ENCODE peak calls at places on chromosomes 7 and 10, in four cellular contexts. One of them, this sample, is unnamed.

GRCh38 chr7:137337902-137338301 is 5.6 kb downstream of the PTN start:
- DNase-seq in fibroblast of pulmonary artery: no peak
- DNase-seq in heart left ventricle: no peak
- DNase-seq in cardiac muscle cell: no peak
- DNase-seq in this sample: no peak

GRCh38 chr10:33675235-33675634 is 340.8 kb upstream of the NRP1 start:
- DNase-seq in fibroblast of pulmonary artery: peak
- DNase-seq in heart left ventricle: no peak
- DNase-seq in cardiac muscle cell: peak
- DNase-seq in this sample: no peak

GRCh38 chr10:45421231-45422097 is 47.4 kb downstream of the ALOX5 start:
- DNase-seq in fibroblast of pulmonary artery: no peak
- DNase-seq in cardiac muscle cell: no peak
- DNase-seq in heart left ventricle: no peak
- DNase-seq in this sample: no peak

GRCh38 chr7:93015193-93016084 is 102.3 kb downstream of the SAMD9 start:
- DNase-seq in heart left ventricle: no peak
- DNase-seq in cardiac muscle cell: peak
- DNase-seq in fibroblast of pulmonary artery: peak
- DNase-seq in this sample: no peak

GRCh38 chr10:7788640-7789335 is 811 bp downstream of the ATP5F1C start:
- DNase-seq in fibroblast of pulmonary artery: peak
- DNase-seq in cardiac muscle cell: peak
- DNase-seq in heart left ventricle: peak
- DNase-seq in this sample: no peak

GRCh38 chr7:158157460-158157859 is 430.2 kb downstream of the PTPRN2 start:
- DNase-seq in fibroblast of pulmonary artery: no peak
- DNase-seq in heart left ventricle: no peak
- DNase-seq in cardiac muscle cell: no peak
- DNase-seq in this sample: no peak

GRCh38 chr10:100814751-100815474 is 69.5 kb downstream of the PAX2 start:
- DNase-seq in heart left ventricle: no peak
- DNase-seq in fibroblast of pulmonary artery: no peak
- DNase-seq in cardiac muscle cell: no peak
- DNase-seq in this sample: no peak

GRCh38 chr10:74593470-74593869 is 232.9 kb upstream of the KAT6B start:
- DNase-seq in heart left ventricle: no peak
- DNase-seq in fibroblast of pulmonary artery: peak
- DNase-seq in cardiac muscle cell: peak
- DNase-seq in this sample: no peak

GRCh38 chr7:31938650-31939049 is 131.6 kb downstream of the PDE1C start:
- DNase-seq in cardiac muscle cell: no peak
- DNase-seq in heart left ventricle: no peak
- DNase-seq in fibroblast of pulmonary artery: no peak
- DNase-seq in this sample: no peak

GRCh38 chr7:112930787-112931186 is 140.6 kb upstream of the TMEM168 start:
- DNase-seq in heart left ventricle: no peak
- DNase-seq in fibroblast of pulmonary artery: peak
- DNase-seq in cardiac muscle cell: peak
- DNase-seq in this sample: no peak

GRCh38 chr10:78531088-78531487 is 497.4 kb downstream of the RPS24 start:
- DNase-seq in heart left ventricle: no peak
- DNase-seq in fibroblast of pulmonary artery: no peak
- DNase-seq in cardiac muscle cell: no peak
- DNase-seq in this sample: no peak

GRCh38 chr7:149109969-149110368 is 16.2 kb downstream of the ZNF425 start:
- DNase-seq in heart left ventricle: no peak
- DNase-seq in fibroblast of pulmonary artery: no peak
- DNase-seq in cardiac muscle cell: peak
- DNase-seq in this sample: no peak

GRCh38 chr7:16839646-16840045 is 34.8 kb upstream of the AGR2 start:
- DNase-seq in fibroblast of pulmonary artery: no peak
- DNase-seq in heart left ventricle: no peak
- DNase-seq in cardiac muscle cell: no peak
- DNase-seq in this sample: no peak

GRCh38 chr7:2432910-2433712 is 29.7 kb downstream of the CHST12 start:
- DNase-seq in heart left ventricle: no peak
- DNase-seq in fibroblast of pulmonary artery: no peak
- DNase-seq in cardiac muscle cell: no peak
- DNase-seq in this sample: no peak

GRCh38 chr7:81857385-81857784 is 87.5 kb upstream of the HGF start:
- DNase-seq in fibroblast of pulmonary artery: peak
- DNase-seq in cardiac muscle cell: peak
- DNase-seq in heart left ventricle: no peak
- DNase-seq in this sample: no peak

GRCh38 chr10:130816116-130816901 is 495.2 kb downstream of the TCERG1L start:
- DNase-seq in fibroblast of pulmonary artery: no peak
- DNase-seq in heart left ventricle: no peak
- DNase-seq in cardiac muscle cell: no peak
- DNase-seq in this sample: no peak

GRCh38 chr10:80260295-80261243 is 28.9 kb downstream of the MAT1A start:
- DNase-seq in heart left ventricle: no peak
- DNase-seq in cardiac muscle cell: peak
- DNase-seq in fibroblast of pulmonary artery: peak
- DNase-seq in this sample: no peak

GRCh38 chr10:110162749-110163148 is 44.7 kb upstream of the MXI1 start:
- DNase-seq in cardiac muscle cell: no peak
- DNase-seq in fibroblast of pulmonary artery: no peak
- DNase-seq in heart left ventricle: no peak
- DNase-seq in this sample: no peak

GRCh38 chr10:75632750-75633462 is 201.5 kb downstream of the LRMDA start:
- DNase-seq in fibroblast of pulmonary artery: no peak
- DNase-seq in heart left ventricle: peak
- DNase-seq in cardiac muscle cell: peak
- DNase-seq in this sample: no peak

GRCh38 chr10:92916433-92916832 is 68.1 kb downstream of the EXOC6 start:
- DNase-seq in heart left ventricle: no peak
- DNase-seq in cardiac muscle cell: no peak
- DNase-seq in fibroblast of pulmonary artery: no peak
- DNase-seq in this sample: no peak

GRCh38 chr10:92915892-92916291 is 67.6 kb downstream of the EXOC6 start:
- DNase-seq in heart left ventricle: no peak
- DNase-seq in fibroblast of pulmonary artery: no peak
- DNase-seq in cardiac muscle cell: no peak
- DNase-seq in this sample: no peak

GRCh38 chr10:92913973-92914372 is 65.7 kb downstream of the EXOC6 start:
- DNase-seq in fibroblast of pulmonary artery: no peak
- DNase-seq in cardiac muscle cell: no peak
- DNase-seq in heart left ventricle: no peak
- DNase-seq in this sample: no peak

GRCh38 chr10:92914478-92915066 is 66.3 kb downstream of the EXOC6 start:
- DNase-seq in fibroblast of pulmonary artery: peak
- DNase-seq in cardiac muscle cell: peak
- DNase-seq in heart left ventricle: peak
- DNase-seq in this sample: peak
- TF ChIP-seq CTCF in fibroblast of pulmonary artery: peak
- TF ChIP-seq CTCF in cardiac muscle cell: peak
- TF ChIP-seq CTCF in heart left ventricle: peak
- TF ChIP-seq CTCF in this sample: peak

GRCh38 chr7:98168904-98169621 is 42.2 kb upstream of the BHLHA15 start:
- DNase-seq in fibroblast of pulmonary artery: no peak
- DNase-seq in heart left ventricle: no peak
- DNase-seq in cardiac muscle cell: no peak
- DNase-seq in this sample: no peak
- TF ChIP-seq CTCF in fibroblast of pulmonary artery: no peak
- TF ChIP-seq CTCF in heart left ventricle: no peak
- TF ChIP-seq CTCF in cardiac muscle cell: no peak
- TF ChIP-seq CTCF in this sample: no peak

DNA sequence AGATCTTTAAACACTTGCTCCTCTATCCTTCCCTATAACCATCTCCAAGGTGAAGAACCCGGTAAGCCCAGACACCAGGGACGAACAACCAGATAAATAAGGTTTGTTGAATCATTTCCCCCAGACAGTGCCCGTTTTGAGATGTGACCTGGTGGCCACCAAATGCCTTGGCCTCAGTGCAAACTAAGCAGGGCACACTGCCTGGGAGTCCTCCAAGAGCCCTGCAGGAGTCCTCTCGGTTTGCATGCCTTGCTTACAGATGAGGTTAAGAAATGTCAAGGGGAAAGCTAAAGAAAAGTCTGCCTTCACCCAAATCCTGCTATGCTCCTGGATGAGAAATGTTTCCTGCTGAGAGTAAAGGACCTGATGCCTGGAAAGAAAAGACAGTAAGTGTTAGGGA is 31.6 kb downstream of the SLIT1 start:
- DNase-seq in heart left ventricle: no peak
- DNase-seq in cardiac muscle cell: no peak
- DNase-seq in fibroblast of pulmonary artery: no peak
- DNase-seq in this sample: no peak
- TF ChIP-seq CTCF in heart left ventricle: no peak
- TF ChIP-seq CTCF in cardiac muscle cell: no peak
- TF ChIP-seq CTCF in fibroblast of pulmonary artery: no peak
- TF ChIP-seq CTCF in this sample: no peak

GRCh38 chr7:150993511-150993910 is 2.7 kb downstream of the NOS3 start:
- DNase-seq in heart left ventricle: peak
- DNase-seq in cardiac muscle cell: no peak
- DNase-seq in fibroblast of pulmonary artery: no peak
- DNase-seq in this sample: no peak
- TF ChIP-seq CTCF in heart left ventricle: no peak
- TF ChIP-seq CTCF in cardiac muscle cell: no peak
- TF ChIP-seq CTCF in fibroblast of pulmonary artery: no peak
- TF ChIP-seq CTCF in this sample: peak

GRCh38 chr10:58735087-58735486 is 222.4 kb downstream of the BICC1 start:
- DNase-seq in fibroblast of pulmonary artery: no peak
- DNase-seq in cardiac muscle cell: no peak
- DNase-seq in heart left ventricle: no peak
- DNase-seq in this sample: no peak

GRCh38 chr10:58733436-58733835 is 220.8 kb downstream of the BICC1 start:
- DNase-seq in cardiac muscle cell: no peak
- DNase-seq in heart left ventricle: no peak
- DNase-seq in fibroblast of pulmonary artery: no peak
- DNase-seq in this sample: peak

GRCh38 chr10:58731276-58731675 is 218.6 kb downstream of the BICC1 start:
- DNase-seq in cardiac muscle cell: no peak
- DNase-seq in heart left ventricle: no peak
- DNase-seq in fibroblast of pulmonary artery: no peak
- DNase-seq in this sample: no peak

GRCh38 chr10:58734116-58734515 is 221.4 kb downstream of the BICC1 start:
- DNase-seq in fibroblast of pulmonary artery: no peak
- DNase-seq in heart left ventricle: no peak
- DNase-seq in cardiac muscle cell: no peak
- DNase-seq in this sample: no peak
- TF ChIP-seq CTCF in fibroblast of pulmonary artery: no peak
- TF ChIP-seq CTCF in heart left ventricle: no peak
- TF ChIP-seq CTCF in cardiac muscle cell: no peak
- TF ChIP-seq CTCF in this sample: no peak

This sample was measured in glutamatergic neuron.